ENCODE peak calls at places on chromosomes 7 and 10, in six cellular contexts. G is HepG2, W is HCT116, S is K562, M is H1, N is WTC11. K is an unnamed sample.

GRCh38 chr7:2687338-2687869 is 598 bp upstream of the AMZ1 start:
- DNase-seq in G (no peak), W (no peak), S (no peak), M (peak), N (no peak), K (no peak)

GRCh38 chr10:34859170-34859569 is 44.1 kb upstream of the PARD3 start:
- DNase-seq in G (peak), W (no peak), S (no peak), M (no peak), N (no peak), K (no peak)

GRCh38 chr10:24961582-24961981 is 9.2 kb upstream of the PRTFDC1 start:
- DNase-seq in G (no peak), W (no peak), S (no peak), M (no peak), N (no peak), K (no peak)

GRCh38 chr7:72278550-72278949 is 133.6 kb downstream of the CALN1 start:
- DNase-seq in G (no peak), W (no peak), S (no peak), M (no peak), N (no peak), K (no peak)

GRCh38 chr7:45358277-45358676 is 200.7 kb downstream of the RAMP3 start:
- DNase-seq in G (no peak), W (no peak), S (no peak), M (no peak), N (no peak), K (no peak)

GRCh38 chr10:90041585-90041984 is 340.2 kb downstream of the KIF20B start:
- DNase-seq in G (no peak), W (no peak), S (no peak), M (no peak), N (no peak), K (no peak)

GRCh38 chr10:68208424-68209042 is 23.4 kb downstream of the ATOH7 start:
- DNase-seq in G (peak), W (peak), S (no peak), M (peak), N (peak), K (peak)

GRCh38 chr10:101397140-101397539 is 43.2 kb downstream of the BTRC start:
- DNase-seq in G (peak), W (peak), S (peak), M (no peak), N (no peak), K (peak)

GRCh38 chr7:39372383-39372782 is 193.8 kb upstream of the YAE1 start:
- DNase-seq in G (no peak), W (no peak), S (no peak), M (no peak), N (no peak), K (no peak)

GRCh38 chr7:121273467-121274167 is 55.2 kb upstream of the WNT16 start:
- DNase-seq in G (no peak), W (no peak), S (no peak), M (no peak), N (no peak), K (no peak)

GRCh38 chr10:44627591-44628354 is 242.9 kb upstream of the CXCL12 start:
- DNase-seq in G (no peak), W (no peak), S (no peak), M (no peak), N (no peak), K (no peak)

GRCh38 chr7:80611353-80611752 is 27.1 kb upstream of the CD36 start:
- DNase-seq in G (no peak), W (no peak), S (no peak), M (no peak), N (no peak), K (no peak)

GRCh38 chr7:71106226-71106625 is 25.7 kb upstream of the GALNT17 start:
- DNase-seq in G (no peak), W (no peak), S (no peak), M (no peak), N (no peak), K (no peak)

GRCh38 chr10:69802424-69803161 is 887 bp downstream of the COL13A1 start:
- DNase-seq in G (no peak), W (no peak), S (no peak), M (peak), N (peak), K (peak)

GRCh38 chr10:24952146-24952700 is at the start of gene PRTFDC1:
- DNase-seq in G (no peak), W (no peak), S (peak), M (peak), N (peak), K (peak)

GRCh38 chr7:159113056-159113455 is 31.6 kb downstream of the VIPR2 start:
- DNase-seq in G (no peak), W (no peak), S (no peak), M (no peak), N (no peak), K (no peak)

GRCh38 chr7:130831817-130832481 is 97.9 kb upstream of the KLF14 start:
- DNase-seq in G (peak), W (peak), S (peak), M (no peak), N (no peak), K (peak)

GRCh38 chr10:61000769-61001730 is 57.1 kb upstream of the RHOBTB1 start:
- DNase-seq in G (peak), W (no peak), S (peak), M (peak), N (peak), K (peak)

GRCh38 chr7:101087334-101088068 is 2.2 kb downstream of the TRIM56 start:
- DNase-seq in G (no peak), W (no peak), S (no peak), M (no peak), N (no peak), K (no peak)

GRCh38 chr7:68088894-68089293 is 1092.3 kb downstream of the TYW1 start:
- DNase-seq in G (no peak), W (no peak), S (no peak), M (no peak), N (no peak), K (no peak)

GRCh38 chr10:35639651-35640311 is 2.3 kb downstream of the FZD8 start:
- DNase-seq in G (no peak), W (no peak), S (no peak), M (peak), N (peak), K (no peak)

GRCh38 chr7:132145466-132145865 is 430.8 kb downstream of the PLXNA4 start:
- DNase-seq in G (no peak), W (no peak), S (no peak), M (no peak), N (no peak), K (no peak)

GRCh38 chr7:82964150-82964882 is 198.4 kb downstream of the PCLO start:
- DNase-seq in G (no peak), W (no peak), S (no peak), M (no peak), N (no peak), K (no peak)

GRCh38 chr7:1567082-1567771 is 2.6 kb downstream of the PSMG3 start:
- DNase-seq in G (no peak), W (peak), S (peak), M (no peak), N (no peak), K (no peak)

GRCh38 chr10:74586088-74586585 is 240.3 kb upstream of the KAT6B start:
- DNase-seq in G (no peak), W (no peak), S (peak), M (no peak), N (no peak), K (no peak)

GRCh38 chr10:84938117-84938905 is 609.9 kb downstream of the CCSER2 start:
- DNase-seq in G (no peak), W (no peak), S (no peak), M (no peak), N (no peak), K (no peak)

GRCh38 chr7:26486153-26486552 is 194.5 kb downstream of the SNX10 start:
- DNase-seq in G (no peak), W (no peak), S (no peak), M (no peak), N (no peak), K (no peak)

GRCh38 chr7:17371656-17372524 is 73.4 kb downstream of the AHR start:
- DNase-seq in G (peak), W (peak), S (no peak), M (no peak), N (no peak), K (no peak)

GRCh38 chr10:128398103-128398502 is 271.9 kb upstream of the MKI67 start:
- DNase-seq in G (no peak), W (no peak), S (no peak), M (no peak), N (no peak), K (no peak)

GRCh38 chr7:35725280-35725680 is 30.3 kb upstream of the HERPUD2 start:
- DNase-seq in G (peak), W (no peak), S (no peak), M (no peak), N (no peak), K (no peak)

GRCh38 chr10:64773357-64773756 is 1252.2 kb downstream of the REEP3 start:
- DNase-seq in G (no peak), W (no peak), S (no peak), M (no peak), N (no peak), K (no peak)

GRCh38 chr10:71840177-71840711 is 10.8 kb downstream of the PSAP start:
- DNase-seq in G (no peak), W (no peak), S (no peak), M (peak), N (peak), K (peak)

GRCh38 chr10:34959786-34960185 is 130.4 kb downstream of the CUL2 start:
- DNase-seq in G (no peak), W (no peak), S (no peak), M (no peak), N (no peak), K (no peak)

GRCh38 chr7:44291066-44291732 is 34.2 kb downstream of the CAMK2B start:
- DNase-seq in G (no peak), W (no peak), S (no peak), M (peak), N (peak), K (no peak)

GRCh38 chr10:9302142-9302746 is 1247.8 kb downstream of the GATA3 start:
- DNase-seq in G (peak), W (peak), S (peak), M (no peak), N (no peak), K (peak)

GRCh38 chr10:106479619-106480018 is 684.9 kb downstream of the SORCS1 start:
- DNase-seq in G (no peak), W (no peak), S (no peak), M (no peak), N (no peak), K (no peak)

GRCh38 chr7:7970620-7971307 is 2.2 kb downstream of the GLCCI1 start:
- DNase-seq in G (no peak), W (no peak), S (no peak), M (no peak), N (no peak), K (peak)

GRCh38 chr7:2190531-2190930 is 42.2 kb downstream of the MAD1L1 start:
- DNase-seq in G (no peak), W (no peak), S (no peak), M (no peak), N (no peak), K (no peak)

GRCh38 chr7:129227646-129228578 is 3.1 kb downstream of the AHCYL2 start:
- DNase-seq in G (no peak), W (no peak), S (no peak), M (no peak), N (no peak), K (no peak)
- TF ChIP-seq SP1 in G (no peak), W (no peak), S (no peak), M (no peak), N (no peak), K (no peak)

GRCh38 chr7:9945882-9946281 is 1027.8 kb upstream of the PHF14 start:
- DNase-seq in G (no peak), W (no peak), S (no peak), M (no peak), N (no peak), K (no peak)
- TF ChIP-seq SP1 in G (no peak), W (no peak), S (no peak), M (no peak), N (no peak), K (no peak)

GRCh38 chr7:99238558-99239341 is 30.8 kb upstream of the KPNA7 start:
- DNase-seq in G (no peak), W (no peak), S (no peak), M (no peak), N (no peak), K (no peak)
- TF ChIP-seq SP1 in G (no peak), W (no peak), S (no peak), M (no peak), N (no peak), K (no peak)

GRCh38 chr7:113289140-113289740 is 170.9 kb upstream of the SMIM30 start:
- DNase-seq in G (peak), W (peak), S (no peak), M (no peak), N (no peak), K (peak)
- TF ChIP-seq SP1 in G (no peak), W (no peak), S (no peak), M (no peak), N (no peak), K (no peak)

DNA sequence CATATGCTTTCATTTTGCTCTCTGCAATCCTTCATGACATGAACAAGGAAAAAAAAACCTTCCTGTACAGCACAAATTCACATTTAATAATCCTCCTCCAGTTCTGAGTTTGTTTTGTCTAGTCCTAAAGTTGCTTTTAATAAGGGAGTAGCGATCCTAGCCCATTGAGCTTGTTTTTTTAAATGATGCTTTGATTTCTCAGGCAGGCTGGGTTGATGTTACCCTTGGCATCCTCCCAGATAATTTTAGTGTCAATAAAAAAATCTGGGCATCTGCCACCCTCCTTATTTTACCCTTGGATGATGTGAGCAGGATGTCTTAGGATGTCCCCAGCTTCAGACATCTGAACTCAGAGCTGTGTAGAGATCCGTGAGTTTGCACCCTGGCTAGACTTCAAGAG is 33.9 kb upstream of the PROSER2 start:
- DNase-seq in G (no peak), W (no peak), S (no peak), M (no peak), N (no peak), K (no peak)
- TF ChIP-seq SP1 in G (no peak), W (no peak), S (no peak), M (no peak), N (no peak), K (no peak)

DNA sequence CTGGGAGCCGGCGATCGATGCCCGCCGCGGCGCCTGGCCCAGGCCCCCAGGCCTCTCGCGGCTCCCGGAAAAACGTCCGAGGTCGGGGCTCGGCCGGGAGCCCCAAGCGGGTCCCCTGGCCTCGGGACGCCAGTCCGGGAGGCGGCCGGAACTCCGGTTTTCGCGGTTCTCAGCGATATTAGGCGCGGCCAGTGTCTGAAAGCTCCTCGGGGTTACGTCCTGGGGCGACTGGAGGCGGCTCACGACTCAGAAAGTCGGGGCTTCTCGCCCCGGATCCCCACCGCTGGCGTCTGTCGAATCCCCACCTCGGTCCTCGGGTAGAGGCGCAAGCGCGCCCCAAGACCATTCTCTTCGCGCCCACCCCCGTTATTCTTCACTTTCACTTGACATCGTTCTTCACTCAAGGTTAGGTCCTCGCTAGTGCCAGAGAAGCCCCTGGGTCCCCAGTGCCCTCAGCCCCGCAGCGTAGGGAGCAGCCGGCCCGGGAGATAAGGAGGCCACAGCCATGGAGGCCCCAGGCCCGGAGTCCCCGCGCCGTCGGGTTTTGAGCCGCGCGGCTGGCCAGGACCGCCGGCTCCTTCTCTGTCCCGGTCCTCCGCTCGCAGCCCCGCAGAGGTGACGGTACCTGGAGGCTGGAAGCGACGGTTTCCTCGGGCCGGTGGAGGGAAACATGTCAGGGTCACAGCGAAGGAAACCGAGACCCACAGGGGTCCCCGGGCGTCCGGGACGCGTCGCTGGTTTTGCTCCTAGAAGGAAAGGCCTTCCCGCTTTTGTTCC is 35.2 kb upstream of the EBLN1 start:
- DNase-seq in G (no peak), W (no peak), S (no peak), M (peak), N (peak), K (no peak)
- TF ChIP-seq SP1 in G (no peak), W (no peak), S (no peak), M (no peak), N (no peak), K (no peak)

K was measured in HEK293T.